ENCODE peak calls at places on chromosomes 7 and 10, in nine cellular contexts. One of them, this sample, is unnamed.

GRCh38 chr10:88385601-88386203 is 197.4 kb downstream of the RNLS start:
- DNase-seq in iris pigment epithelial cell: no peak
- DNase-seq in right lobe of liver: peak
- DNase-seq in stimulated activated CD4-positive, alpha-beta T cell treated with anti-CD3 and anti-CD28 coated beads, TNF-alpha, amount 100 ng/mL, for 24 hours: peak
- DNase-seq in activated CD4-positive, alpha-beta T cell treated with anti-CD3 and anti-CD28 coated beads, Interleukin-2, amount 50 U/mL, for 4 hours: no peak
- DNase-seq in upper lobe of right lung: peak
- DNase-seq in effector CD4-positive, alpha-beta T cell: peak
- DNase-seq in GM10248: peak
- DNase-seq in stimulated activated CD8-positive, alpha-beta memory T cell treated with anti-CD3 and anti-CD28 coated beads, Interleukin-7, amount 100 ng/mL, for 1 hour: no peak
- DNase-seq in this sample: peak

GRCh38 chr10:124341768-124342135 is 77.0 kb downstream of the OAT start:
- DNase-seq in iris pigment epithelial cell: no peak
- DNase-seq in right lobe of liver: no peak
- DNase-seq in stimulated activated CD4-positive, alpha-beta T cell treated with anti-CD3 and anti-CD28 coated beads, TNF-alpha, amount 100 ng/mL, for 24 hours: peak
- DNase-seq in activated CD4-positive, alpha-beta T cell treated with anti-CD3 and anti-CD28 coated beads, Interleukin-2, amount 50 U/mL, for 4 hours: no peak
- DNase-seq in upper lobe of right lung: no peak
- DNase-seq in effector CD4-positive, alpha-beta T cell: no peak
- DNase-seq in GM10248: no peak
- DNase-seq in stimulated activated CD8-positive, alpha-beta memory T cell treated with anti-CD3 and anti-CD28 coated beads, Interleukin-7, amount 100 ng/mL, for 1 hour: no peak
- DNase-seq in this sample: peak

GRCh38 chr7:82164813-82165212 is 278.8 kb downstream of the CACNA2D1 start:
- DNase-seq in iris pigment epithelial cell: peak
- DNase-seq in right lobe of liver: no peak
- DNase-seq in stimulated activated CD4-positive, alpha-beta T cell treated with anti-CD3 and anti-CD28 coated beads, TNF-alpha, amount 100 ng/mL, for 24 hours: no peak
- DNase-seq in activated CD4-positive, alpha-beta T cell treated with anti-CD3 and anti-CD28 coated beads, Interleukin-2, amount 50 U/mL, for 4 hours: no peak
- DNase-seq in upper lobe of right lung: no peak
- DNase-seq in effector CD4-positive, alpha-beta T cell: no peak
- DNase-seq in GM10248: no peak
- DNase-seq in stimulated activated CD8-positive, alpha-beta memory T cell treated with anti-CD3 and anti-CD28 coated beads, Interleukin-7, amount 100 ng/mL, for 1 hour: no peak
- DNase-seq in this sample: no peak

GRCh38 chr7:47539398-47540052 is 42.4 kb downstream of the TNS3 start:
- DNase-seq in iris pigment epithelial cell: peak
- DNase-seq in right lobe of liver: no peak
- DNase-seq in stimulated activated CD4-positive, alpha-beta T cell treated with anti-CD3 and anti-CD28 coated beads, TNF-alpha, amount 100 ng/mL, for 24 hours: no peak
- DNase-seq in activated CD4-positive, alpha-beta T cell treated with anti-CD3 and anti-CD28 coated beads, Interleukin-2, amount 50 U/mL, for 4 hours: no peak
- DNase-seq in upper lobe of right lung: peak
- DNase-seq in effector CD4-positive, alpha-beta T cell: no peak
- DNase-seq in GM10248: no peak
- DNase-seq in stimulated activated CD8-positive, alpha-beta memory T cell treated with anti-CD3 and anti-CD28 coated beads, Interleukin-7, amount 100 ng/mL, for 1 hour: no peak
- DNase-seq in this sample: no peak

GRCh38 chr7:25619963-25620799 is 391.9 kb upstream of the NPVF start:
- DNase-seq in iris pigment epithelial cell: peak
- DNase-seq in right lobe of liver: no peak
- DNase-seq in stimulated activated CD4-positive, alpha-beta T cell treated with anti-CD3 and anti-CD28 coated beads, TNF-alpha, amount 100 ng/mL, for 24 hours: peak
- DNase-seq in activated CD4-positive, alpha-beta T cell treated with anti-CD3 and anti-CD28 coated beads, Interleukin-2, amount 50 U/mL, for 4 hours: no peak
- DNase-seq in upper lobe of right lung: no peak
- DNase-seq in effector CD4-positive, alpha-beta T cell: no peak
- DNase-seq in GM10248: no peak
- DNase-seq in stimulated activated CD8-positive, alpha-beta memory T cell treated with anti-CD3 and anti-CD28 coated beads, Interleukin-7, amount 100 ng/mL, for 1 hour: no peak
- DNase-seq in this sample: no peak

GRCh38 chr10:101588879-101589278 is 758 bp downstream of the DPCD start:
- DNase-seq in iris pigment epithelial cell: peak
- DNase-seq in right lobe of liver: no peak
- DNase-seq in stimulated activated CD4-positive, alpha-beta T cell treated with anti-CD3 and anti-CD28 coated beads, TNF-alpha, amount 100 ng/mL, for 24 hours: no peak
- DNase-seq in activated CD4-positive, alpha-beta T cell treated with anti-CD3 and anti-CD28 coated beads, Interleukin-2, amount 50 U/mL, for 4 hours: no peak
- DNase-seq in upper lobe of right lung: no peak
- DNase-seq in effector CD4-positive, alpha-beta T cell: no peak
- DNase-seq in GM10248: no peak
- DNase-seq in stimulated activated CD8-positive, alpha-beta memory T cell treated with anti-CD3 and anti-CD28 coated beads, Interleukin-7, amount 100 ng/mL, for 1 hour: no peak
- DNase-seq in this sample: no peak

GRCh38 chr7:116249969-116250553 is 39.7 kb downstream of the TES start:
- DNase-seq in iris pigment epithelial cell: peak
- DNase-seq in right lobe of liver: no peak
- DNase-seq in stimulated activated CD4-positive, alpha-beta T cell treated with anti-CD3 and anti-CD28 coated beads, TNF-alpha, amount 100 ng/mL, for 24 hours: no peak
- DNase-seq in activated CD4-positive, alpha-beta T cell treated with anti-CD3 and anti-CD28 coated beads, Interleukin-2, amount 50 U/mL, for 4 hours: no peak
- DNase-seq in upper lobe of right lung: no peak
- DNase-seq in effector CD4-positive, alpha-beta T cell: no peak
- DNase-seq in GM10248: no peak
- DNase-seq in stimulated activated CD8-positive, alpha-beta memory T cell treated with anti-CD3 and anti-CD28 coated beads, Interleukin-7, amount 100 ng/mL, for 1 hour: no peak
- DNase-seq in this sample: no peak

GRCh38 chr7:36438211-36438610 is 48.5 kb downstream of the ANLN start:
- DNase-seq in iris pigment epithelial cell: no peak
- DNase-seq in right lobe of liver: no peak
- DNase-seq in stimulated activated CD4-positive, alpha-beta T cell treated with anti-CD3 and anti-CD28 coated beads, TNF-alpha, amount 100 ng/mL, for 24 hours: no peak
- DNase-seq in activated CD4-positive, alpha-beta T cell treated with anti-CD3 and anti-CD28 coated beads, Interleukin-2, amount 50 U/mL, for 4 hours: no peak
- DNase-seq in upper lobe of right lung: no peak
- DNase-seq in effector CD4-positive, alpha-beta T cell: no peak
- DNase-seq in GM10248: no peak
- DNase-seq in stimulated activated CD8-positive, alpha-beta memory T cell treated with anti-CD3 and anti-CD28 coated beads, Interleukin-7, amount 100 ng/mL, for 1 hour: no peak
- DNase-seq in this sample: no peak

GRCh38 chr10:43305881-43306280 is 39.0 kb upstream of the RASGEF1A start:
- DNase-seq in iris pigment epithelial cell: peak
- DNase-seq in right lobe of liver: no peak
- DNase-seq in stimulated activated CD4-positive, alpha-beta T cell treated with anti-CD3 and anti-CD28 coated beads, TNF-alpha, amount 100 ng/mL, for 24 hours: no peak
- DNase-seq in activated CD4-positive, alpha-beta T cell treated with anti-CD3 and anti-CD28 coated beads, Interleukin-2, amount 50 U/mL, for 4 hours: no peak
- DNase-seq in upper lobe of right lung: no peak
- DNase-seq in effector CD4-positive, alpha-beta T cell: no peak
- DNase-seq in GM10248: no peak
- DNase-seq in stimulated activated CD8-positive, alpha-beta memory T cell treated with anti-CD3 and anti-CD28 coated beads, Interleukin-7, amount 100 ng/mL, for 1 hour: no peak
- DNase-seq in this sample: no peak

GRCh38 chr7:2051708-2052656 is 180.8 kb downstream of the MAD1L1 start:
- DNase-seq in iris pigment epithelial cell: no peak
- DNase-seq in right lobe of liver: no peak
- DNase-seq in stimulated activated CD4-positive, alpha-beta T cell treated with anti-CD3 and anti-CD28 coated beads, TNF-alpha, amount 100 ng/mL, for 24 hours: no peak
- DNase-seq in activated CD4-positive, alpha-beta T cell treated with anti-CD3 and anti-CD28 coated beads, Interleukin-2, amount 50 U/mL, for 4 hours: no peak
- DNase-seq in upper lobe of right lung: no peak
- DNase-seq in effector CD4-positive, alpha-beta T cell: no peak
- DNase-seq in GM10248: no peak
- DNase-seq in stimulated activated CD8-positive, alpha-beta memory T cell treated with anti-CD3 and anti-CD28 coated beads, Interleukin-7, amount 100 ng/mL, for 1 hour: no peak
- DNase-seq in this sample: no peak

GRCh38 chr7:12749746-12750145 is 62.3 kb downstream of the ARL4A start:
- DNase-seq in iris pigment epithelial cell: no peak
- DNase-seq in right lobe of liver: no peak
- DNase-seq in stimulated activated CD4-positive, alpha-beta T cell treated with anti-CD3 and anti-CD28 coated beads, TNF-alpha, amount 100 ng/mL, for 24 hours: no peak
- DNase-seq in activated CD4-positive, alpha-beta T cell treated with anti-CD3 and anti-CD28 coated beads, Interleukin-2, amount 50 U/mL, for 4 hours: no peak
- DNase-seq in upper lobe of right lung: no peak
- DNase-seq in effector CD4-positive, alpha-beta T cell: no peak
- DNase-seq in GM10248: no peak
- DNase-seq in stimulated activated CD8-positive, alpha-beta memory T cell treated with anti-CD3 and anti-CD28 coated beads, Interleukin-7, amount 100 ng/mL, for 1 hour: no peak
- DNase-seq in this sample: no peak

GRCh38 chr7:28587211-28587610 is 174.9 kb downstream of the CREB5 start:
- DNase-seq in iris pigment epithelial cell: peak
- DNase-seq in right lobe of liver: no peak
- DNase-seq in stimulated activated CD4-positive, alpha-beta T cell treated with anti-CD3 and anti-CD28 coated beads, TNF-alpha, amount 100 ng/mL, for 24 hours: no peak
- DNase-seq in activated CD4-positive, alpha-beta T cell treated with anti-CD3 and anti-CD28 coated beads, Interleukin-2, amount 50 U/mL, for 4 hours: no peak
- DNase-seq in upper lobe of right lung: no peak
- DNase-seq in effector CD4-positive, alpha-beta T cell: no peak
- DNase-seq in GM10248: no peak
- DNase-seq in stimulated activated CD8-positive, alpha-beta memory T cell treated with anti-CD3 and anti-CD28 coated beads, Interleukin-7, amount 100 ng/mL, for 1 hour: no peak
- DNase-seq in this sample: no peak

GRCh38 chr10:70363292-70363691 is 19.1 kb downstream of the LRRC20 start:
- DNase-seq in iris pigment epithelial cell: no peak
- DNase-seq in right lobe of liver: no peak
- DNase-seq in stimulated activated CD4-positive, alpha-beta T cell treated with anti-CD3 and anti-CD28 coated beads, TNF-alpha, amount 100 ng/mL, for 24 hours: no peak
- DNase-seq in activated CD4-positive, alpha-beta T cell treated with anti-CD3 and anti-CD28 coated beads, Interleukin-2, amount 50 U/mL, for 4 hours: no peak
- DNase-seq in upper lobe of right lung: no peak
- DNase-seq in effector CD4-positive, alpha-beta T cell: no peak
- DNase-seq in GM10248: no peak
- DNase-seq in stimulated activated CD8-positive, alpha-beta memory T cell treated with anti-CD3 and anti-CD28 coated beads, Interleukin-7, amount 100 ng/mL, for 1 hour: no peak
- DNase-seq in this sample: no peak

GRCh38 chr10:23096814-23097549 is 1.6 kb downstream of the MSRB2 start:
- DNase-seq in iris pigment epithelial cell: peak
- DNase-seq in right lobe of liver: no peak
- DNase-seq in stimulated activated CD4-positive, alpha-beta T cell treated with anti-CD3 and anti-CD28 coated beads, TNF-alpha, amount 100 ng/mL, for 24 hours: no peak
- DNase-seq in activated CD4-positive, alpha-beta T cell treated with anti-CD3 and anti-CD28 coated beads, Interleukin-2, amount 50 U/mL, for 4 hours: no peak
- DNase-seq in upper lobe of right lung: no peak
- DNase-seq in effector CD4-positive, alpha-beta T cell: no peak
- DNase-seq in GM10248: no peak
- DNase-seq in stimulated activated CD8-positive, alpha-beta memory T cell treated with anti-CD3 and anti-CD28 coated beads, Interleukin-7, amount 100 ng/mL, for 1 hour: no peak
- DNase-seq in this sample: no peak

GRCh38 chr7:2920956-2921708 is 77.0 kb upstream of the GNA12 start:
- DNase-seq in iris pigment epithelial cell: no peak
- DNase-seq in right lobe of liver: no peak
- DNase-seq in stimulated activated CD4-positive, alpha-beta T cell treated with anti-CD3 and anti-CD28 coated beads, TNF-alpha, amount 100 ng/mL, for 24 hours: no peak
- DNase-seq in activated CD4-positive, alpha-beta T cell treated with anti-CD3 and anti-CD28 coated beads, Interleukin-2, amount 50 U/mL, for 4 hours: no peak
- DNase-seq in upper lobe of right lung: no peak
- DNase-seq in effector CD4-positive, alpha-beta T cell: no peak
- DNase-seq in GM10248: no peak
- DNase-seq in stimulated activated CD8-positive, alpha-beta memory T cell treated with anti-CD3 and anti-CD28 coated beads, Interleukin-7, amount 100 ng/mL, for 1 hour: no peak
- DNase-seq in this sample: no peak

GRCh38 chr10:121640276-121640675 is 42.0 kb upstream of the FGFR2 start:
- DNase-seq in iris pigment epithelial cell: no peak
- DNase-seq in right lobe of liver: no peak
- DNase-seq in stimulated activated CD4-positive, alpha-beta T cell treated with anti-CD3 and anti-CD28 coated beads, TNF-alpha, amount 100 ng/mL, for 24 hours: no peak
- DNase-seq in activated CD4-positive, alpha-beta T cell treated with anti-CD3 and anti-CD28 coated beads, Interleukin-2, amount 50 U/mL, for 4 hours: no peak
- DNase-seq in upper lobe of right lung: no peak
- DNase-seq in effector CD4-positive, alpha-beta T cell: no peak
- DNase-seq in GM10248: no peak
- DNase-seq in stimulated activated CD8-positive, alpha-beta memory T cell treated with anti-CD3 and anti-CD28 coated beads, Interleukin-7, amount 100 ng/mL, for 1 hour: no peak
- DNase-seq in this sample: no peak

GRCh38 chr10:49324711-49325110 is 25.7 kb downstream of the C10orf71 start:
- DNase-seq in iris pigment epithelial cell: no peak
- DNase-seq in right lobe of liver: no peak
- DNase-seq in stimulated activated CD4-positive, alpha-beta T cell treated with anti-CD3 and anti-CD28 coated beads, TNF-alpha, amount 100 ng/mL, for 24 hours: no peak
- DNase-seq in activated CD4-positive, alpha-beta T cell treated with anti-CD3 and anti-CD28 coated beads, Interleukin-2, amount 50 U/mL, for 4 hours: no peak
- DNase-seq in upper lobe of right lung: no peak
- DNase-seq in effector CD4-positive, alpha-beta T cell: no peak
- DNase-seq in GM10248: no peak
- DNase-seq in stimulated activated CD8-positive, alpha-beta memory T cell treated with anti-CD3 and anti-CD28 coated beads, Interleukin-7, amount 100 ng/mL, for 1 hour: no peak
- DNase-seq in this sample: no peak

GRCh38 chr10:100997364-100998182 is 2.0 kb upstream of the LZTS2 start:
- DNase-seq in iris pigment epithelial cell: peak
- DNase-seq in right lobe of liver: peak
- DNase-seq in stimulated activated CD4-positive, alpha-beta T cell treated with anti-CD3 and anti-CD28 coated beads, TNF-alpha, amount 100 ng/mL, for 24 hours: peak
- DNase-seq in activated CD4-positive, alpha-beta T cell treated with anti-CD3 and anti-CD28 coated beads, Interleukin-2, amount 50 U/mL, for 4 hours: peak
- DNase-seq in upper lobe of right lung: peak
- DNase-seq in effector CD4-positive, alpha-beta T cell: peak
- DNase-seq in GM10248: peak
- DNase-seq in stimulated activated CD8-positive, alpha-beta memory T cell treated with anti-CD3 and anti-CD28 coated beads, Interleukin-7, amount 100 ng/mL, for 1 hour: peak
- DNase-seq in this sample: no peak